ENCODE peak calls at places on chromosomes 16 and 17, in nine cellular contexts. F is tibial nerve, Y is breast epithelium, L is lower leg skin, D is body of pancreas, V is IMR-90, E is heart left ventricle, Q is gastrocnemius medialis, O is HepG2. A is an unnamed sample.

GRCh38 chr16:82987767-82988166 is 361.0 kb downstream of the CDH13 start:
- DNase-seq in Q (no peak), Y (no peak), O (no peak), D (no peak), V (peak), F (no peak), L (peak), E (no peak), A (no peak)

GRCh38 chr16:26196806-26197205 is 505.0 kb downstream of the HS3ST4 start:
- DNase-seq in D (no peak), L (no peak), V (no peak), Q (no peak), F (no peak), Y (no peak), E (no peak), O (no peak), A (no peak)

GRCh38 chr17:16081507-16082087 is 82.0 kb downstream of the TTC19 start:
- DNase-seq in D (no peak), Y (no peak), O (peak), F (no peak), L (no peak), Q (no peak), V (no peak), E (no peak), A (no peak)

GRCh38 chr16:50153648-50154368 is 702 bp downstream of the TENT4B start:
- DNase-seq in E (peak), V (no peak), D (peak), F (peak), L (no peak), Y (no peak), O (no peak), Q (no peak), A (peak)

GRCh38 chr16:27444470-27444869 is 42.5 kb downstream of the IL21R start:
- DNase-seq in L (no peak), O (no peak), Q (no peak), E (no peak), F (no peak), Y (no peak), V (no peak), D (no peak), A (no peak)

GRCh38 chr17:35449371-35449931 is 885 bp upstream of the SLFN13 start:
- DNase-seq in Q (no peak), V (no peak), F (no peak), E (peak), O (no peak), Y (no peak), L (peak), D (peak), A (peak)

GRCh38 chr16:21275529-21275928 is 2.6 kb downstream of the CRYM start:
- DNase-seq in L (peak), Q (no peak), Y (no peak), V (no peak), O (no peak), E (no peak), F (no peak), D (no peak), A (no peak)

GRCh38 chr17:32525116-32525515 is 38.3 kb downstream of the CDK5R1 start:
- DNase-seq in D (no peak), L (no peak), V (peak), Q (no peak), F (no peak), O (no peak), E (no peak), Y (no peak), A (no peak)

GRCh38 chr17:48483471-48484131 is 47.2 kb downstream of the HOXB1 start:
- DNase-seq in E (peak), L (no peak), V (peak), Q (no peak), D (peak), F (no peak), O (no peak), Y (peak), A (no peak)

GRCh38 chr16:53753431-53753830 is 49.5 kb downstream of the FTO start:
- DNase-seq in Y (no peak), Q (no peak), E (no peak), D (no peak), V (no peak), F (no peak), L (no peak), O (no peak), A (no peak)

GRCh38 chr17:58060596-58061191 is 22.5 kb upstream of the DYNLL2 start:
- DNase-seq in E (peak), V (peak), Q (no peak), F (no peak), L (peak), D (peak), Y (peak), O (no peak), A (no peak)

GRCh38 chr16:85253127-85253941 is 141.1 kb upstream of the CIBAR2 start:
- DNase-seq in E (peak), L (no peak), Q (no peak), F (peak), D (peak), O (peak), V (peak), Y (no peak), A (peak)

GRCh38 chr16:49452568-49452967 is 79.0 kb downstream of the C16orf78 start:
- DNase-seq in O (no peak), Q (no peak), L (peak), F (no peak), Y (no peak), V (no peak), E (no peak), D (no peak), A (no peak)

GRCh38 chr17:31050948-31051347 is 43.8 kb upstream of the NF1 start:
- DNase-seq in E (no peak), V (no peak), F (no peak), O (no peak), Y (no peak), D (no peak), Q (no peak), L (no peak), A (no peak)

GRCh38 chr17:40451420-40451819 is 8.2 kb downstream of the IGFBP4 start:
- DNase-seq in Q (peak), E (peak), D (peak), F (peak), Y (no peak), L (peak), V (peak), O (no peak), A (no peak)

GRCh38 chr16:7650446-7650845 is 317.8 kb downstream of the RBFOX1 start:
- DNase-seq in O (no peak), E (no peak), D (no peak), Y (no peak), Q (no peak), F (no peak), L (no peak), V (no peak), A (no peak)

GRCh38 chr16:65576631-65577030 is 454.8 kb upstream of the CDH11 start:
- DNase-seq in D (no peak), Q (no peak), E (no peak), L (no peak), O (no peak), V (no peak), F (no peak), Y (no peak), A (peak)

GRCh38 chr16:17125671-17126070 is 345.1 kb downstream of the XYLT1 start:
- DNase-seq in V (peak), L (no peak), F (no peak), Q (no peak), E (no peak), O (no peak), D (no peak), Y (no peak), A (no peak)

GRCh38 chr17:38879878-38880727 is 10.2 kb downstream of the LASP1 start:
- DNase-seq in O (no peak), Y (no peak), F (peak), E (peak), V (peak), L (no peak), D (peak), Q (no peak), A (no peak)

GRCh38 chr17:80725532-80725931 is 180.9 kb downstream of the RPTOR start:
- DNase-seq in F (no peak), L (no peak), D (no peak), O (no peak), E (no peak), Y (no peak), V (no peak), Q (no peak), A (no peak)

GRCh38 chr16:76669288-76669687 is 392.1 kb downstream of the CNTNAP4 start:
- DNase-seq in Q (no peak), L (no peak), E (no peak), V (no peak), Y (no peak), D (no peak), O (no peak), F (no peak), A (no peak)

GRCh38 chr16:89658221-89658879 is 714 bp downstream of the SPATA33 start:
- DNase-seq in V (no peak), L (no peak), D (no peak), O (no peak), F (no peak), E (no peak), Y (no peak), Q (no peak), A (peak)

GRCh38 chr16:71658771-71659170 is 32.8 kb downstream of the MARVELD3 start:
- DNase-seq in L (no peak), Q (no peak), E (no peak), Y (no peak), D (no peak), V (no peak), F (no peak), O (no peak), A (no peak)

GRCh38 chr16:10616744-10617640 is 36.6 kb upstream of the EMP2 start:
- DNase-seq in E (peak), D (peak), Q (no peak), F (peak), Y (peak), L (peak), V (peak), O (peak), A (peak)

GRCh38 chr17:58268326-58268725 is 12.4 kb downstream of the MPO start:
- DNase-seq in Q (no peak), O (no peak), L (peak), F (no peak), V (no peak), Y (no peak), D (no peak), E (no peak), A (no peak)

GRCh38 chr16:78040396-78040795 is 18.0 kb downstream of the CLEC3A start:
- DNase-seq in Q (no peak), L (no peak), O (no peak), F (no peak), V (no peak), D (no peak), E (no peak), Y (no peak), A (peak)

GRCh38 chr17:48293319-48294192 is 136.5 kb downstream of the SKAP1 start:
- DNase-seq in E (no peak), O (no peak), D (no peak), Q (no peak), Y (no peak), F (no peak), V (no peak), L (no peak), A (no peak)

GRCh38 chr16:83781-84615 is 6.0 kb downstream of the MPG start:
- DNase-seq in F (no peak), Y (no peak), D (no peak), O (no peak), Q (no peak), E (no peak), L (no peak), V (peak), A (peak)
- TF ChIP-seq CTCF in F (no peak), Y (no peak), D (no peak), O (no peak), Q (no peak), E (no peak), L (no peak), V (no peak), A (no peak)

GRCh38 chr16:68263559-68264127 is 683 bp upstream of the SLC7A6 start:
- DNase-seq in F (no peak), O (no peak), Y (no peak), D (no peak), L (no peak), E (no peak), Q (no peak), V (no peak), A (no peak)

GRCh38 chr16:68267612-68268405 is 3.5 kb downstream of the SLC7A6 start:
- DNase-seq in D (no peak), V (no peak), Y (no peak), Q (peak), F (no peak), O (peak), E (no peak), L (no peak), A (no peak)

GRCh38 chr16:68265078-68265925 is 976 bp downstream of the SLC7A6 start:
- DNase-seq in Y (peak), V (peak), L (peak), D (peak), E (peak), O (peak), Q (peak), F (peak), A (no peak)

GRCh38 chr16:68259421-68259820 is 4.9 kb upstream of the SLC7A6 start:
- DNase-seq in F (no peak), D (no peak), V (peak), L (no peak), Y (no peak), E (peak), O (no peak), Q (peak), A (no peak)

DNA sequence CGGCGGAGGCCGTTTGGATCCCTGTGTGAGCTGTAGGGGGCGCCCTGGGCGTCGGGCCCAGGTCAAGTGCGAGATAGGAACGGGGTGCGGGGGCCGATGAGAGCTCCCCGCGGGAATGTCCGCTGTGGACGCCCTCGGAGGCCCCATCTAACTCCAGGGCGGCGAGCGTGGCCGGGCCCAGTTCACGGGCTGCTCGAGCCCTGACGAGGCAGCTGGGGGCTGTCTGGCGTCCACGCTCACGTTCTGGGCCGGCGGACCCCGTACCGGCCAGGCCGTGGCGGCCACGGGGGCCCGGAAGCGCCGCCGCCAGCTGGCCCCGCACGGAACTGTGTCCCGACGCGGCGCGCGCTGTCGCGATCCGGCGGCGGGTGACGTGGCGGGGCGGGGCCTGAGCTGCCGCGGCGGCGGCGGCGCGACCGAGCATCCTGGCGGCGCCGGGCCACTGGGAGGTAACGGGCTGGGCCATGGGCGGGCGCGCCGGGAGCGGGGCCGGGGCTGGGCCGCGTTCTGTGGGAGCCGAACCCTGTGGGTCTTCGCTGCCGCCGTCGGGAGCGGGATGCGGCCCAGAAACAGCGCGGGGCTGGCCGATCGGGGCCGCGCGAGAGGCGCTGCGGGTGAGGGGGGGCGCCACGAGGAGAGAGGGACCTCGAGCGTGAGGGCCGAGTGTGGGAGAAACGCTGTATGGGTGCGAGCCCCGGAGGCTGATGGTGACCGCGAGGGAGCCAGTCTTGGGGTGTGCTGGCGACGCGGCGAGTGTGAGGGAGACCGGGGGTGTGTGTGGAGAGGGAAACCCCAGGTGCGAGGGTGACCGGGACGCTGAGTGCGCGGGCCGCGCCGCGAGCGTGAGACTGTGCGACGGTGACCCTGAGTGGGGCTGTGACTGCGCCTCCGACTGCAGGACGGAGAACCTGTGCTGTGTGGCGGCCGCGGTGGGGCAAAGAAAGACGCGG is at the start of gene SLC7A6:
- DNase-seq in D (peak), O (peak), Q (peak), Y (peak), V (peak), E (peak), F (peak), L (peak), A (peak)
- TF ChIP-seq POLR2A in D (peak), O (no peak), Q (peak), Y (no peak), V (peak), E (peak), F (peak), L (no peak), A (peak)

GRCh38 chr17:81808778-81809555 is 5.0 kb downstream of the GCGR start:
- DNase-seq in L (no peak), O (no peak), Y (no peak), D (no peak), E (no peak), Q (no peak), V (no peak), F (no peak), A (no peak)
- TF ChIP-seq CTCF in L (no peak), O (peak), Y (no peak), D (no peak), E (no peak), Q (no peak), V (no peak), F (no peak), A (no peak)

GRCh38 chr17:44203731-44204452 is 4.2 kb upstream of the ATXN7L3 start:
- DNase-seq in Q (no peak), E (no peak), F (peak), V (peak), D (peak), Y (no peak), O (peak), L (no peak), A (no peak)
- TF ChIP-seq POLR2A in Q (no peak), E (no peak), F (no peak), V (no peak), D (no peak), Y (no peak), O (no peak), L (no peak), A (no peak)

GRCh38 chr17:8890671-8891070 is 23.2 kb upstream of the PIK3R6 start:
- DNase-seq in F (no peak), V (no peak), O (no peak), E (no peak), L (no peak), Y (no peak), D (no peak), Q (no peak), A (no peak)

GRCh38 chr17:8888704-8889302 is 21.3 kb upstream of the PIK3R6 start:
- DNase-seq in V (no peak), L (no peak), Y (no peak), Q (no peak), D (no peak), F (no peak), O (no peak), E (no peak), A (no peak)

GRCh38 chr17:8885968-8886674 is 18.6 kb upstream of the PIK3R6 start:
- DNase-seq in V (no peak), Y (no peak), O (no peak), Q (no peak), D (no peak), L (no peak), F (no peak), E (no peak), A (peak)

GRCh38 chr17:8889458-8890210 is 22.2 kb upstream of the PIK3R6 start:
- DNase-seq in V (no peak), Y (no peak), E (no peak), F (no peak), L (no peak), D (no peak), Q (no peak), O (no peak), A (no peak)

DNA sequence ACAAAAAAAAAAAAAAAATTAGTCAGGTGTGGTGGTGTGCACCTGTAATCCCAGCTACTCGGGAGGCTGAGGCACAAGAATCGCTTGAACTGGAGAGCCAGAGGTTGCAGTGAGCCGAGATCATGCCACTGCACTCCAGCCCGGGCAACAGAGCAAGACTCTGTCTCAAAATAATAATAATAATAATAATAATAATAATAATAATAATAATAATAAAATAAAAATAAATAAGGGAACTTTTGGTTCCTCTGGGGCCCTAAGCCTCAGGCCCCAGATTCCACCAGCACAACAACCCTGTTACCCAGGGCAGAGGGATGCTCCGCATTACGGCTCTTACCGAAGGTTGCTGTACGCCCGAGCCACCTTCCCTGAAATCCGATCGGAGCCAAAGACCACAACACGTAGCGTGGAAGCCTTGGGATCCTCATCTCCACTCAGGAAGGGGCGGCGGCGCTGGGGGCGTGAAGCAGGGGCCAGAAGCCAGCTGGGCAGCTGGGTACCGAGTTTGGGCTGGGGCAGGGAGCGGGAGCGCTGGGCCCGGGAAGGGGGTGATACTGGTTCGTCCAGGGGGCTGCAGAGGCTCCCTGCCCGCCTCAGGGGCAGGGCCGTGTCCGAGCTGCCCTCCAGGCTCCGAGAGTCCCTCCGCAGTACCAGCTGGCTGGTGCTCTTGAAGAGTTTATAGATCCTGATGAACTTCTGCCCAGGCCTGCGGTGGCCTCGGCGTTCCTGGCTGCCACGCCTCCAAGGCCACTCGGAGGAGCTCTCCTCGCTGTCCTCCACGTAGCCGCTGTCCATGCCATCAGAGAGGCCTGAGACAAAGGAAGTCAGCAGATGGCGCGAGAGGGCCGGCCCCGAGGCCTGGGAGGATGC is 20.6 kb upstream of the PIK3R6 start:
- DNase-seq in O (peak), E (peak), Q (no peak), V (no peak), D (no peak), L (no peak), Y (no peak), F (peak), A (peak)
- TF ChIP-seq CTCF in O (peak), E (peak), Q (no peak), V (no peak), D (no peak), L (no peak), Y (no peak), F (no peak), A (no peak)

DNA sequence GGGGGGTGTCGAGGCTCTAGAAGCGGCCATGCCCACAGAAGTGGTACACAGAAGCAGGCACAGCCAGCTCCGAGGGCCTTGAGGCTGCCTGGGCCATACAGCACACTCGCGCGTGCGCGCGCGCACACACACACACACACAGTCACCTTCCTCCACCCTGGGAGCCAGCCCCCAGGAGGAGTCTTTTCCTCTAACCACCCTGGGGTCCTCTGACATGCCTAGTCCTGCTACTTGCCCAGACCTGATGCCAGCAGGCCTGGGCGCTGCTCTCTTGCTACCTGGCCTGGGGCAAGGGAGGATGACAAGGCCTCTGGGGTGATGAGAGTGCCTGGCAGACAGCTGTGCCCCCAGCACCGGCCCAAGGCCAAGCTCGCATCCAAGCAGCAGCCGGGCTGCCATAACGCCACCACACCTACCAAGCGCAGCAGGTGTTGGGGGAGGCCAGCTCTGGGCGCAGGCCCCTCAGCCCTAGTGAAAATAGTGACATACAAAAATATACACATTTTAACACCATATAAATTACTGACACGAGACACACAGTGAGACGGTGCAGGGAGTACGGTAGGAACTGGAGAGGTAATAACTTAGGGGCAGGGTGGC is 41.1 kb downstream of the TSC2 start:
- DNase-seq in D (no peak), Q (no peak), E (no peak), O (no peak), L (no peak), Y (no peak), F (no peak), V (no peak), A (no peak)
- TF ChIP-seq POLR2A in D (no peak), Q (no peak), E (no peak), O (no peak), L (no peak), Y (no peak), F (no peak), V (no peak), A (no peak)

A was measured in upper lobe of left lung.